ENCODE peak calls at places on chromosomes 13 and 19, in four cellular contexts. V is GM04503, P is left kidney, K is nephron progenitor cell. H is an unnamed sample.

GRCh38 chr13:46211116-46211515 is 612 bp upstream of the LRRC63 start:
- DNase-seq in V (no peak), P (peak), K (no peak), H (peak)

GRCh38 chr19:58350001-58350801 is 3.1 kb downstream of the A1BG start:
- DNase-seq in V (no peak), P (peak), K (no peak), H (no peak)

GRCh38 chr13:47934371-47934770 is 66.7 kb downstream of the SUCLA2 start:
- DNase-seq in V (no peak), P (no peak), K (no peak), H (no peak)

GRCh38 chr13:55361141-55361540 is 1779.6 kb upstream of the PRR20A start:
- DNase-seq in V (no peak), P (peak), K (no peak), H (peak)

GRCh38 chr19:11578342-11579142 is 1.1 kb upstream of the ACP5 start:
- DNase-seq in V (no peak), P (peak), K (peak), H (peak)

GRCh38 chr13:36526897-36527296 is 94.6 kb downstream of the CCNA1 start:
- DNase-seq in V (no peak), P (peak), K (no peak), H (no peak)

GRCh38 chr19:39408392-39409206 is 2.0 kb downstream of the ZFP36 start:
- DNase-seq in V (no peak), P (peak), K (no peak), H (no peak)

GRCh38 chr19:1233361-1233667 is 4.5 kb downstream of the CBARP start:
- DNase-seq in V (no peak), P (no peak), K (no peak), H (no peak)

GRCh38 chr19:1567116-1567847 is 843 bp downstream of the MEX3D start:
- DNase-seq in V (no peak), P (peak), K (peak), H (no peak)

GRCh38 chr19:17365361-17365760 is 11.8 kb downstream of the PLVAP start:
- DNase-seq in V (no peak), P (no peak), K (no peak), H (no peak)

GRCh38 chr13:31982540-31982939 is 49.0 kb upstream of the FRY start:
- DNase-seq in V (peak), P (no peak), K (no peak), H (peak)

GRCh38 chr13:35164324-35164932 is 222.4 kb downstream of the NBEA start:
- DNase-seq in V (no peak), P (peak), K (no peak), H (no peak)

GRCh38 chr13:31018511-31018910 is 86.1 kb downstream of the TEX26 start:
- DNase-seq in V (no peak), P (no peak), K (no peak), H (no peak)

GRCh38 chr19:42468273-42468796 is 25.6 kb upstream of the CXCL17 start:
- DNase-seq in V (peak), P (no peak), K (no peak), H (peak)

GRCh38 chr13:28494861-28495585 is at the start of gene FLT1:
- DNase-seq in V (no peak), P (peak), K (peak), H (no peak)

GRCh38 chr19:56988271-56988670 is 131.5 kb upstream of the USP29 start:
- DNase-seq in V (no peak), P (peak), K (no peak), H (no peak)

GRCh38 chr13:27353166-27353583 is 71.2 kb upstream of the GTF3A start:
- DNase-seq in V (no peak), P (no peak), K (no peak), H (no peak)

GRCh38 chr19:50479761-50480251 is 3.2 kb upstream of the GARIN5A start:
- DNase-seq in V (no peak), P (no peak), K (no peak), H (no peak)

GRCh38 chr19:29410974-29411615 is 114.7 kb upstream of the VSTM2B start:
- DNase-seq in V (no peak), P (peak), K (no peak), H (no peak)

GRCh38 chr19:12778020-12778904 is 2.9 kb upstream of the HOOK2 start:
- DNase-seq in V (no peak), P (peak), K (peak), H (peak)

GRCh38 chr19:42272535-42272897 is 3.5 kb downstream of the CIC start:
- DNase-seq in V (no peak), P (no peak), K (peak), H (no peak)

GRCh38 chr19:10815969-10816635 is 19.9 kb downstream of the TMED1 start:
- DNase-seq in V (peak), P (no peak), K (no peak), H (no peak)

GRCh38 chr19:35963514-35963913 is 27.3 kb downstream of the LRFN3 start:
- DNase-seq in V (no peak), P (peak), K (peak), H (peak)

GRCh38 chr13:113164492-113164891 is 6.0 kb downstream of the PROZ start:
- DNase-seq in V (no peak), P (no peak), K (no peak), H (no peak)

GRCh38 chr13:112455476-112456059 is 79.4 kb downstream of the SPACA7 start:
- DNase-seq in V (no peak), P (no peak), K (no peak), H (no peak)

GRCh38 chr19:12065100-12065538 is 588 bp downstream of the ZNF844 start:
- DNase-seq in V (no peak), P (peak), K (peak), H (peak)

GRCh38 chr19:1102407-1103106 is 1.2 kb upstream of the GPX4 start:
- DNase-seq in V (peak), P (peak), K (no peak), H (peak)

GRCh38 chr13:30963794-30964193 is 31.3 kb downstream of the TEX26 start:
- DNase-seq in V (no peak), P (peak), K (peak), H (peak)

GRCh38 chr13:46609726-46610125 is 56.8 kb downstream of the LRCH1 start:
- DNase-seq in V (no peak), P (no peak), K (no peak), H (no peak)

GRCh38 chr19:45973564-45974338 is at the start of gene NOVA2:
- DNase-seq in V (no peak), P (peak), K (peak), H (peak)

GRCh38 chr19:58519087-58519354 is 589 bp downstream of the ZBTB45 start:
- DNase-seq in V (peak), P (peak), K (peak), H (peak)

GRCh38 chr19:9538183-9539058 is at the start of gene ZNF426:
- DNase-seq in V (peak), P (peak), K (peak), H (peak)